ENCODE peak calls at places on chromosomes 12 and 14, in four cellular contexts. S, G, C and P are unnamed samples.

GRCh38 chr12:40263616-40264409 is 39.0 kb downstream of the LRRK2 start:
- DNase-seq in S (no peak), G (no peak), C (no peak), P (no peak)

GRCh38 chr12:65209655-65210043 is 40.3 kb downstream of the LEMD3 start:
- DNase-seq in G (no peak), S (no peak), C (no peak), P (no peak)

GRCh38 chr14:52987514-52987913 is 36.7 kb upstream of the FERMT2 start:
- DNase-seq in G (no peak), C (peak), S (no peak), P (no peak)

GRCh38 chr12:92556141-92556540 is 146.6 kb upstream of the PLEKHG7 start:
- DNase-seq in C (no peak), S (no peak), G (no peak), P (no peak)

GRCh38 chr12:49296034-49296835 is 1.3 kb downstream of the PRPH start:
- DNase-seq in C (no peak), G (no peak), S (peak), P (no peak)

GRCh38 chr12:94112116-94112515 is 36.3 kb upstream of the PLXNC1 start:
- DNase-seq in S (no peak), C (no peak), G (no peak), P (no peak)

GRCh38 chr14:59905193-59905592 is 14.8 kb upstream of the LRRC9 start:
- DNase-seq in S (no peak), G (no peak), C (no peak), P (no peak)

GRCh38 chr14:99517046-99517642 is 35.9 kb downstream of the CCNK start:
- DNase-seq in S (no peak), C (no peak), G (no peak), P (no peak)

GRCh38 chr14:24298892-24299254 is 707 bp downstream of the DHRS1 start:
- DNase-seq in G (no peak), C (no peak), S (no peak), P (no peak)

GRCh38 chr12:20832911-20833310 is 22.4 kb downstream of the SLCO1B3 start:
- DNase-seq in C (no peak), G (no peak), S (no peak), P (no peak)